ENCODE peak calls at places on chromosomes 7 and 10, in five cellular contexts. J is activated T-helper 1 cell treated with Interleukin-2 at 50 U/mL for 16 hours, D is coronary artery, N is GM19239, I is T-helper 2 cell. W is an unnamed sample.

GRCh38 chr7:74203157-74203556 is 6.6 kb upstream of the LAT2 start:
- DNase-seq in J (no peak), D (no peak), N (no peak), I (no peak), W (no peak)

GRCh38 chr10:48801026-48801425 is 116.4 kb downstream of the WDFY4 start:
- DNase-seq in J (no peak), D (no peak), N (no peak), I (no peak), W (no peak)

GRCh38 chr7:88020953-88021650 is 87.1 kb downstream of the ADAM22 start:
- DNase-seq in J (no peak), D (no peak), N (no peak), I (no peak), W (no peak)

GRCh38 chr7:106609416-106609815 is 51.5 kb downstream of the CCDC71L start:
- DNase-seq in J (no peak), D (no peak), N (no peak), I (no peak), W (no peak)

GRCh38 chr7:20085086-20085485 is 132.1 kb downstream of the MACC1 start:
- DNase-seq in J (no peak), D (no peak), N (no peak), I (no peak), W (no peak)

GRCh38 chr10:131464789-131465188 is 153.3 kb upstream of the TCERG1L start:
- DNase-seq in J (no peak), D (no peak), N (no peak), I (no peak), W (no peak)

GRCh38 chr7:66043681-66044497 is 31.7 kb upstream of the ASL start:
- DNase-seq in J (no peak), D (no peak), N (peak), I (peak), W (peak)

GRCh38 chr7:333399-333776 is 43.4 kb downstream of the FOXL3 start:
- DNase-seq in J (no peak), D (no peak), N (no peak), I (no peak), W (no peak)

GRCh38 chr10:129768437-129769355 is 195.4 kb downstream of the EBF3 start:
- DNase-seq in J (no peak), D (peak), N (no peak), I (no peak), W (peak)

GRCh38 chr7:29892231-29892630 is 85.9 kb downstream of the WIPF3 start:
- DNase-seq in J (no peak), D (no peak), N (no peak), I (no peak), W (no peak)

GRCh38 chr10:132292972-132293415 is 14.8 kb downstream of the STK32C start:
- DNase-seq in J (no peak), D (no peak), N (no peak), I (no peak), W (no peak)

GRCh38 chr7:134954197-134955082 is 31.9 kb upstream of the AGBL3 start:
- DNase-seq in J (no peak), D (no peak), N (no peak), I (peak), W (no peak)

GRCh38 chr7:47197508-47197907 is 384.4 kb downstream of the TNS3 start:
- DNase-seq in J (no peak), D (no peak), N (no peak), I (peak), W (no peak)

GRCh38 chr10:73166972-73167371 is 836 bp downstream of the ECD start:
- DNase-seq in J (no peak), D (no peak), N (no peak), I (no peak), W (no peak)

GRCh38 chr7:127029823-127030222 is 222.9 kb downstream of the GRM8 start:
- DNase-seq in J (no peak), D (no peak), N (no peak), I (no peak), W (no peak)

W was measured in right lobe of liver.